ENCODE peak calls at places on chromosomes 2 and 18, in ten cellular contexts. One of them, this sample, is unnamed.

GRCh38 chr2:134232461-134232860 is 21.4 kb upstream of the MGAT5 start:
- DNase-seq in fibroblast of lung: no peak
- DNase-seq in HCT116: no peak
- DNase-seq in K562: no peak
- DNase-seq in A549: no peak
- DNase-seq in tibial artery: no peak
- DNase-seq in NB4: peak; percentile 64
- DNase-seq in GM12865: peak; percentile 48
- DNase-seq in spleen: no peak
- DNase-seq in IMR-90: no peak
- DNase-seq in this sample: no peak

GRCh38 chr2:24768013-24768412 is 25.2 kb downstream of the PTRHD1 start:
- DNase-seq in fibroblast of lung: no peak
- DNase-seq in HCT116: no peak
- DNase-seq in K562: no peak
- DNase-seq in A549: no peak
- DNase-seq in tibial artery: no peak
- DNase-seq in NB4: no peak
- DNase-seq in GM12865: no peak
- DNase-seq in spleen: no peak
- DNase-seq in IMR-90: no peak
- DNase-seq in this sample: no peak

GRCh38 chr18:45626330-45627203 is 11.3 kb downstream of the SLC14A2 start:
- DNase-seq in fibroblast of lung: peak; percentile 75
- DNase-seq in HCT116: no peak
- DNase-seq in K562: no peak
- DNase-seq in A549: no peak
- DNase-seq in tibial artery: peak; percentile 74
- DNase-seq in NB4: no peak
- DNase-seq in GM12865: no peak
- DNase-seq in spleen: no peak
- DNase-seq in IMR-90: peak; percentile 43
- DNase-seq in this sample: no peak

GRCh38 chr18:22872894-22873537 is 60.1 kb upstream of the RBBP8 start:
- DNase-seq in fibroblast of lung: no peak
- DNase-seq in HCT116: no peak
- DNase-seq in K562: no peak
- DNase-seq in A549: peak; percentile 2
- DNase-seq in tibial artery: no peak
- DNase-seq in NB4: no peak
- DNase-seq in GM12865: peak; percentile 15
- DNase-seq in spleen: no peak
- DNase-seq in IMR-90: peak; percentile 5
- DNase-seq in this sample: no peak

GRCh38 chr2:180240774-180241173 is 233.7 kb upstream of the CWC22 start:
- DNase-seq in fibroblast of lung: peak; percentile 12
- DNase-seq in HCT116: peak; percentile 10
- DNase-seq in K562: no peak
- DNase-seq in A549: no peak
- DNase-seq in tibial artery: no peak
- DNase-seq in NB4: peak; percentile 9
- DNase-seq in GM12865: no peak
- DNase-seq in spleen: no peak
- DNase-seq in IMR-90: peak; percentile 22
- DNase-seq in this sample: no peak

GRCh38 chr2:101388232-101388631 is 929 bp upstream of the CREG2 start:
- DNase-seq in fibroblast of lung: peak; percentile 77
- DNase-seq in HCT116: no peak
- DNase-seq in K562: no peak
- DNase-seq in A549: no peak
- DNase-seq in tibial artery: no peak
- DNase-seq in NB4: peak; percentile 57
- DNase-seq in GM12865: no peak
- DNase-seq in spleen: no peak
- DNase-seq in IMR-90: peak; percentile 60
- DNase-seq in this sample: no peak

GRCh38 chr18:70459731-70460130 is 170.9 kb downstream of the SOCS6 start:
- DNase-seq in fibroblast of lung: no peak
- DNase-seq in HCT116: no peak
- DNase-seq in K562: no peak
- DNase-seq in A549: no peak
- DNase-seq in tibial artery: no peak
- DNase-seq in NB4: no peak
- DNase-seq in GM12865: no peak
- DNase-seq in spleen: no peak
- DNase-seq in IMR-90: no peak
- DNase-seq in this sample: no peak

GRCh38 chr18:13315000-13315399 is 96.4 kb downstream of the LDLRAD4 start:
- DNase-seq in fibroblast of lung: no peak
- DNase-seq in HCT116: no peak
- DNase-seq in K562: no peak
- DNase-seq in A549: no peak
- DNase-seq in tibial artery: no peak
- DNase-seq in NB4: no peak
- DNase-seq in GM12865: no peak
- DNase-seq in spleen: no peak
- DNase-seq in IMR-90: no peak
- DNase-seq in this sample: no peak

GRCh38 chr2:199404841-199405240 is 52.9 kb downstream of the SATB2 start:
- DNase-seq in fibroblast of lung: peak; percentile 74
- DNase-seq in HCT116: no peak
- DNase-seq in K562: no peak
- DNase-seq in A549: no peak
- DNase-seq in tibial artery: no peak
- DNase-seq in NB4: no peak
- DNase-seq in GM12865: no peak
- DNase-seq in spleen: no peak
- DNase-seq in IMR-90: peak; percentile 57
- DNase-seq in this sample: no peak

GRCh38 chr2:129741165-129741564 is 238.3 kb upstream of the RAB6C start:
- DNase-seq in fibroblast of lung: no peak
- DNase-seq in HCT116: no peak
- DNase-seq in K562: no peak
- DNase-seq in A549: no peak
- DNase-seq in tibial artery: no peak
- DNase-seq in NB4: no peak
- DNase-seq in GM12865: no peak
- DNase-seq in spleen: no peak
- DNase-seq in IMR-90: no peak
- DNase-seq in this sample: no peak

GRCh38 chr2:54657664-54658083 is 65.8 kb upstream of the EML6 start:
- DNase-seq in fibroblast of lung: no peak
- DNase-seq in HCT116: peak; percentile 23
- DNase-seq in K562: peak; percentile 62
- DNase-seq in A549: peak; percentile 62
- DNase-seq in tibial artery: no peak
- DNase-seq in NB4: peak; percentile 62
- DNase-seq in GM12865: peak; percentile 66
- DNase-seq in spleen: peak; percentile 80
- DNase-seq in IMR-90: peak; percentile 39
- DNase-seq in this sample: no peak

GRCh38 chr2:239283288-239283945 is 117.4 kb downstream of the HDAC4 start:
- DNase-seq in fibroblast of lung: no peak
- DNase-seq in HCT116: no peak
- DNase-seq in K562: no peak
- DNase-seq in A549: no peak
- DNase-seq in tibial artery: peak; percentile 60
- DNase-seq in NB4: no peak
- DNase-seq in GM12865: no peak
- DNase-seq in spleen: peak; percentile 72
- DNase-seq in IMR-90: no peak
- DNase-seq in this sample: peak; percentile 73

GRCh38 chr2:170973492-170974303 is 44.6 kb downstream of the GORASP2 start:
- DNase-seq in fibroblast of lung: peak; percentile 71
- DNase-seq in HCT116: peak; percentile 62
- DNase-seq in K562: peak; percentile 99
- DNase-seq in A549: peak; percentile 87
- DNase-seq in tibial artery: peak; percentile 89
- DNase-seq in NB4: peak; percentile 87
- DNase-seq in GM12865: peak; percentile 94
- DNase-seq in spleen: peak; percentile 95
- DNase-seq in IMR-90: peak; percentile 66
- DNase-seq in this sample: no peak

GRCh38 chr2:163133602-163134001 is 295.0 kb upstream of the KCNH7 start:
- DNase-seq in fibroblast of lung: peak; percentile 79
- DNase-seq in HCT116: no peak
- DNase-seq in K562: no peak
- DNase-seq in A549: no peak
- DNase-seq in tibial artery: no peak
- DNase-seq in NB4: no peak
- DNase-seq in GM12865: no peak
- DNase-seq in spleen: no peak
- DNase-seq in IMR-90: no peak
- DNase-seq in this sample: no peak
- TF ChIP-seq CTCF in fibroblast of lung: no peak
- TF ChIP-seq CTCF in HCT116: no peak
- TF ChIP-seq CTCF in K562: no peak
- TF ChIP-seq CTCF in A549: no peak
- TF ChIP-seq CTCF in tibial artery: no peak
- TF ChIP-seq CTCF in NB4: no peak
- TF ChIP-seq CTCF in GM12865: no peak
- TF ChIP-seq CTCF in spleen: no peak
- TF ChIP-seq CTCF in IMR-90: no peak
- TF ChIP-seq CTCF in this sample: no peak

GRCh38 chr2:157572725-157573124 is 55.9 kb downstream of the ACVR1C start:
- DNase-seq in fibroblast of lung: peak; percentile 2
- DNase-seq in HCT116: peak; percentile 13
- DNase-seq in K562: no peak
- DNase-seq in A549: peak; percentile 6
- DNase-seq in tibial artery: no peak
- DNase-seq in NB4: peak; percentile 7
- DNase-seq in GM12865: peak; percentile 23
- DNase-seq in spleen: no peak
- DNase-seq in IMR-90: no peak
- DNase-seq in this sample: no peak
- TF ChIP-seq CTCF in fibroblast of lung: no peak
- TF ChIP-seq CTCF in HCT116: peak; percentile 19
- TF ChIP-seq CTCF in K562: peak; percentile 45
- TF ChIP-seq CTCF in A549: peak; percentile 8
- TF ChIP-seq CTCF in tibial artery: no peak
- TF ChIP-seq CTCF in NB4: no peak
- TF ChIP-seq CTCF in GM12865: peak; percentile 14
- TF ChIP-seq CTCF in spleen: peak; percentile 13
- TF ChIP-seq CTCF in IMR-90: no peak
- TF ChIP-seq CTCF in this sample: peak; percentile 53

GRCh38 chr2:45889053-45889452 is 237.6 kb downstream of the PRKCE start:
- DNase-seq in fibroblast of lung: peak; percentile 18
- DNase-seq in HCT116: no peak
- DNase-seq in K562: peak; percentile 45
- DNase-seq in A549: no peak
- DNase-seq in tibial artery: no peak
- DNase-seq in NB4: peak; percentile 38
- DNase-seq in GM12865: peak; percentile 69
- DNase-seq in spleen: peak; percentile 83
- DNase-seq in IMR-90: peak; percentile 52
- DNase-seq in this sample: no peak
- TF ChIP-seq CTCF in fibroblast of lung: no peak
- TF ChIP-seq CTCF in HCT116: no peak
- TF ChIP-seq CTCF in K562: no peak
- TF ChIP-seq CTCF in A549: no peak
- TF ChIP-seq CTCF in tibial artery: no peak
- TF ChIP-seq CTCF in NB4: peak; percentile 9
- TF ChIP-seq CTCF in GM12865: peak; percentile 25
- TF ChIP-seq CTCF in spleen: peak; percentile 44
- TF ChIP-seq CTCF in IMR-90: peak; percentile 6
- TF ChIP-seq CTCF in this sample: peak; percentile 30

DNA sequence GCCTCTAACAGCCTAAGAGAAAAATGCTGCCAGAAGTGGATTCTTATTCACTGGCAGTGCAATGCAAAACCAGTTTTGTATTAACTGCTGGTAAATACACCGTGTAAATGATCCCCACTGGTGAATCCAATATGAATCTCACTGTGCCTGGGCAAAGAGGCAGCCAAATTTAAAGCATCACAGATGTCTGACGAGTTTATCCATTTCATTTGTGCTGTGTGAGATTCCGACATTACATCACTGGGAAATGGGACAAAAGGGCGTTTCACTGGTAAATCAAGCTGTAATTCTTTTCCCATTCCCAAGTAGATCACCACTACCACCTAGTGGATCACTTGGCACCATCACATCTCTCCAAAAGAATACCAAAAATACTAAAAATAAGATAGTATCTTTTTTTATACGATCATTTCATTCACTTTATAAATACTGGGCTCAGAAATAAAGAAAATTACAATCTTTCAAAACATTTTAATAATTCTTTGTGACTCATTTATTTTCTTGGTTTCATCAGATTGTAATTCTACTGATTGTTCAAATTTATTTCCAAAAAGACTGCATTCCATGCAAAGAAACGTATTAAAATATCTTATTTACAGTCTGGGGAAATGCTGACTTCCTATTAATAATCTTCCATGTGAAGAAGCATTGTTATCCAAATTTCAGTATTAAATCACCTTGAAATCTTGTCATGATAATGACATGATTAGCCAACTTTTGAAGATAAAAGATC is 125.6 kb downstream of the GRB14 start:
- DNase-seq in fibroblast of lung: peak; percentile 73
- DNase-seq in HCT116: peak; percentile 23
- DNase-seq in K562: no peak
- DNase-seq in A549: peak; percentile 15
- DNase-seq in tibial artery: no peak
- DNase-seq in NB4: peak; percentile 33
- DNase-seq in GM12865: no peak
- DNase-seq in spleen: no peak
- DNase-seq in IMR-90: peak; percentile 43
- DNase-seq in this sample: no peak
- TF ChIP-seq CTCF in fibroblast of lung: peak; percentile 59
- TF ChIP-seq CTCF in HCT116: peak; percentile 45
- TF ChIP-seq CTCF in K562: peak; percentile 28
- TF ChIP-seq CTCF in A549: peak; percentile 80
- TF ChIP-seq CTCF in tibial artery: peak; percentile 17
- TF ChIP-seq CTCF in NB4: peak; percentile 35
- TF ChIP-seq CTCF in GM12865: no peak
- TF ChIP-seq CTCF in spleen: peak; percentile 17
- TF ChIP-seq CTCF in IMR-90: peak; percentile 60
- TF ChIP-seq CTCF in this sample: peak; percentile 88

DNA sequence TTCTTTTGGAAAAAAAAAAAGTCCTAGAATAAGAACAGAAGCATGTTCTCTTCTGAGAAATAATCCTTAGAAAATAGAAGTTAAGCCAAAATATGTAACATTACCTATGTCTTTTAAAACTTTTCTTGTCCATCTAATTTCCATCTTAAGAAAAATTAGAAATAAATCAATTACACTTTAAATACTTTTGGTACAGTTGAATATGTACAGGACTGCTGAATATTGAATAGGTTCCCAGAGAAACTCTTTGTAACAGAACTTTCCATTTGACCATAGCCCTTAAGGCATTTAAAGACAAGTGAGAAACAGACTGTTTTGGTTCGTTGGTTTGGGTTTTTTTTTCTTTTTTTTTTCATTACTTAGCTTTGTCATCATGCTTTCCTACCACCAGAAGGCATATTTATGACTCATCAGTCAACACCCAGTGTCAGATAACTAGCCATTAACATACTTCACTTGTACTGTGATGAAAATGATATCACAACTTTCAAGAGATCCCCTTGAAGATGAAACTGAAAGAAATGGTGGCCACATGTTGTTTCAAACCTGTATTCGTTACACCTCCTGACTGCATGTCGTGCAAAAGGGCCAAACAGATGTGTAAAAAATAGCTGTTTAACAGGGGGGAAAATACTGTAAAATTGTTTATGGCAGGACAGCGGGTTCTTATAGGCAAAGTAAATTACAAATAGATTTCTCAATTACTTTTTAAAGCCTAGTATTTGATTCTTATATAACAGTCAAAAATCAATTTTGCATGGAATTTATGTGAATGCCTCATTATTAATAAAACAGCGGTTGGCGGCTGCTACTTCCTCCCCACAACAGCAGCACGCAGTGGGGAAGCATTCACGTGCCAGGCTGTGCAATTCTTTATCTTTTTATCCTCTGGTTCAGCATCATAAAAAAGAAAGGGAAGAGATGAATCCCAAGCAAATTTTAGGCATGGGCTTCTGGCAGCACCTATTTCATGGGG is 280.7 kb upstream of the HNRNPA3 start:
- DNase-seq in fibroblast of lung: peak; percentile 3
- DNase-seq in HCT116: peak; percentile 41
- DNase-seq in K562: peak; percentile 16
- DNase-seq in A549: peak; percentile 11
- DNase-seq in tibial artery: no peak
- DNase-seq in NB4: peak; percentile 15
- DNase-seq in GM12865: peak; percentile 94
- DNase-seq in spleen: no peak
- DNase-seq in IMR-90: no peak
- DNase-seq in this sample: no peak
- TF ChIP-seq CTCF in fibroblast of lung: no peak
- TF ChIP-seq CTCF in HCT116: no peak
- TF ChIP-seq CTCF in K562: no peak
- TF ChIP-seq CTCF in A549: no peak
- TF ChIP-seq CTCF in tibial artery: no peak
- TF ChIP-seq CTCF in NB4: no peak
- TF ChIP-seq CTCF in GM12865: no peak
- TF ChIP-seq CTCF in spleen: no peak
- TF ChIP-seq CTCF in IMR-90: no peak
- TF ChIP-seq CTCF in this sample: peak; percentile 23